ENCODE peak calls at places on chromosomes 7 and 10, in five cellular contexts. One of them, this sample, is unnamed.

GRCh38 chr7:65927489-65928448 is 54.2 kb downstream of the GUSB start:
- DNase-seq in lower lobe of right lung: no peak
- DNase-seq in PC-3: no peak
- DNase-seq in heart left ventricle: no peak
- DNase-seq in adrenal gland: no peak
- DNase-seq in this sample: no peak

GRCh38 chr10:75487087-75487784 is 55.8 kb downstream of the LRMDA start:
- DNase-seq in heart left ventricle: no peak
- DNase-seq in PC-3: no peak
- DNase-seq in adrenal gland: no peak
- DNase-seq in lower lobe of right lung: no peak
- DNase-seq in this sample: no peak

GRCh38 chr7:155299539-155300202 is 2.0 kb downstream of the INSIG1 start:
- DNase-seq in PC-3: peak; percentile 24
- DNase-seq in adrenal gland: no peak
- DNase-seq in lower lobe of right lung: no peak
- DNase-seq in heart left ventricle: no peak
- DNase-seq in this sample: no peak

GRCh38 chr7:142556745-142557144 is 192.5 kb upstream of the PRSS1 start:
- DNase-seq in heart left ventricle: peak; percentile 25
- DNase-seq in lower lobe of right lung: no peak
- DNase-seq in adrenal gland: peak; percentile 20
- DNase-seq in PC-3: peak; percentile 97
- DNase-seq in this sample: no peak

GRCh38 chr7:133873631-133874030 is 253.5 kb upstream of the LRGUK start:
- DNase-seq in heart left ventricle: no peak
- DNase-seq in PC-3: no peak
- DNase-seq in adrenal gland: no peak
- DNase-seq in lower lobe of right lung: no peak
- DNase-seq in this sample: no peak

GRCh38 chr7:10720042-10720441 is 253.6 kb upstream of the PHF14 start:
- DNase-seq in lower lobe of right lung: no peak
- DNase-seq in heart left ventricle: no peak
- DNase-seq in PC-3: no peak
- DNase-seq in adrenal gland: no peak
- DNase-seq in this sample: no peak

GRCh38 chr10:24951201-24952145 is 933 bp downstream of the PRTFDC1 start:
- DNase-seq in heart left ventricle: peak; percentile 32
- DNase-seq in lower lobe of right lung: peak; percentile 46
- DNase-seq in PC-3: no peak
- DNase-seq in adrenal gland: no peak
- DNase-seq in this sample: no peak

GRCh38 chr10:73886085-73886529 is 11.8 kb upstream of the CAMK2G start:
- DNase-seq in heart left ventricle: peak; percentile 82
- DNase-seq in lower lobe of right lung: peak; percentile 66
- DNase-seq in PC-3: peak; percentile 100
- DNase-seq in adrenal gland: peak; percentile 74
- DNase-seq in this sample: peak; percentile 59

GRCh38 chr7:158999496-158999895 is 143.1 kb downstream of the DYNC2I1 start:
- DNase-seq in PC-3: no peak
- DNase-seq in adrenal gland: no peak
- DNase-seq in heart left ventricle: no peak
- DNase-seq in lower lobe of right lung: no peak
- DNase-seq in this sample: no peak

GRCh38 chr7:39357648-39358047 is 208.6 kb upstream of the YAE1 start:
- DNase-seq in adrenal gland: no peak
- DNase-seq in PC-3: no peak
- DNase-seq in lower lobe of right lung: no peak
- DNase-seq in heart left ventricle: no peak
- DNase-seq in this sample: peak; percentile 5

GRCh38 chr7:41163991-41164390 is 538.9 kb downstream of the INHBA start:
- DNase-seq in heart left ventricle: no peak
- DNase-seq in lower lobe of right lung: no peak
- DNase-seq in adrenal gland: no peak
- DNase-seq in PC-3: no peak
- DNase-seq in this sample: no peak

GRCh38 chr7:143227806-143228205 is 6.0 kb downstream of the TAS2R40 start:
- DNase-seq in heart left ventricle: no peak
- DNase-seq in lower lobe of right lung: no peak
- DNase-seq in PC-3: no peak
- DNase-seq in adrenal gland: no peak
- DNase-seq in this sample: no peak

GRCh38 chr7:116859323-116859722 is 3.1 kb upstream of the CAPZA2 start:
- DNase-seq in lower lobe of right lung: no peak
- DNase-seq in heart left ventricle: no peak
- DNase-seq in adrenal gland: no peak
- DNase-seq in PC-3: peak; percentile 73
- DNase-seq in this sample: no peak

GRCh38 chr10:101575580-101576228 is 12.4 kb downstream of the POLL start:
- DNase-seq in PC-3: no peak
- DNase-seq in lower lobe of right lung: no peak
- DNase-seq in heart left ventricle: no peak
- DNase-seq in adrenal gland: no peak
- DNase-seq in this sample: no peak

GRCh38 chr10:121373411-121373810 is 224.8 kb downstream of the FGFR2 start:
- DNase-seq in adrenal gland: no peak
- DNase-seq in lower lobe of right lung: no peak
- DNase-seq in heart left ventricle: no peak
- DNase-seq in PC-3: no peak
- DNase-seq in this sample: no peak

GRCh38 chr10:131859341-131860020 is 41.3 kb upstream of the PPP2R2D start:
- DNase-seq in adrenal gland: no peak
- DNase-seq in PC-3: no peak
- DNase-seq in heart left ventricle: peak; percentile 8
- DNase-seq in lower lobe of right lung: peak; percentile 9
- DNase-seq in this sample: no peak

GRCh38 chr10:69704231-69704630 is 74.2 kb downstream of the FAM241B start:
- DNase-seq in adrenal gland: no peak
- DNase-seq in PC-3: peak; percentile 56
- DNase-seq in lower lobe of right lung: no peak
- DNase-seq in heart left ventricle: no peak
- DNase-seq in this sample: no peak

GRCh38 chr7:5528071-5528814 is 104.6 kb upstream of the TNRC18 start:
- DNase-seq in PC-3: no peak
- DNase-seq in heart left ventricle: peak; percentile 58
- DNase-seq in adrenal gland: peak; percentile 42
- DNase-seq in lower lobe of right lung: peak; percentile 66
- DNase-seq in this sample: peak; percentile 71

GRCh38 chr7:152464312-152465117 is 28.7 kb upstream of the KMT2C start:
- DNase-seq in lower lobe of right lung: peak; percentile 86
- DNase-seq in heart left ventricle: peak; percentile 84
- DNase-seq in adrenal gland: peak; percentile 74
- DNase-seq in PC-3: peak; percentile 59
- DNase-seq in this sample: peak; percentile 88

GRCh38 chr7:105012503-105013282 is 1.3 kb upstream of the KMT2E start:
- DNase-seq in lower lobe of right lung: peak; percentile 99
- DNase-seq in heart left ventricle: peak; percentile 100
- DNase-seq in adrenal gland: peak; percentile 99
- DNase-seq in PC-3: peak; percentile 96
- DNase-seq in this sample: peak; percentile 100

GRCh38 chr7:122913608-122914007 is 27.3 kb upstream of the CADPS2 start:
- DNase-seq in adrenal gland: no peak
- DNase-seq in heart left ventricle: no peak
- DNase-seq in PC-3: no peak
- DNase-seq in lower lobe of right lung: no peak
- DNase-seq in this sample: no peak

GRCh38 chr10:77310288-77310687 is 327.3 kb downstream of the KCNMA1 start:
- DNase-seq in heart left ventricle: no peak
- DNase-seq in lower lobe of right lung: no peak
- DNase-seq in PC-3: no peak
- DNase-seq in adrenal gland: no peak
- DNase-seq in this sample: no peak

GRCh38 chr7:106451171-106451570 is 166.4 kb upstream of the NAMPT start:
- DNase-seq in lower lobe of right lung: no peak
- DNase-seq in adrenal gland: no peak
- DNase-seq in heart left ventricle: no peak
- DNase-seq in PC-3: no peak
- DNase-seq in this sample: no peak

GRCh38 chr10:90813592-90814365 is 44.1 kb downstream of the HTR7 start:
- DNase-seq in heart left ventricle: no peak
- DNase-seq in adrenal gland: no peak
- DNase-seq in lower lobe of right lung: no peak
- DNase-seq in PC-3: no peak
- DNase-seq in this sample: no peak

GRCh38 chr10:130751851-130752250 is 559.7 kb downstream of the TCERG1L start:
- DNase-seq in adrenal gland: no peak
- DNase-seq in heart left ventricle: no peak
- DNase-seq in PC-3: no peak
- DNase-seq in lower lobe of right lung: no peak
- DNase-seq in this sample: no peak

DNA sequence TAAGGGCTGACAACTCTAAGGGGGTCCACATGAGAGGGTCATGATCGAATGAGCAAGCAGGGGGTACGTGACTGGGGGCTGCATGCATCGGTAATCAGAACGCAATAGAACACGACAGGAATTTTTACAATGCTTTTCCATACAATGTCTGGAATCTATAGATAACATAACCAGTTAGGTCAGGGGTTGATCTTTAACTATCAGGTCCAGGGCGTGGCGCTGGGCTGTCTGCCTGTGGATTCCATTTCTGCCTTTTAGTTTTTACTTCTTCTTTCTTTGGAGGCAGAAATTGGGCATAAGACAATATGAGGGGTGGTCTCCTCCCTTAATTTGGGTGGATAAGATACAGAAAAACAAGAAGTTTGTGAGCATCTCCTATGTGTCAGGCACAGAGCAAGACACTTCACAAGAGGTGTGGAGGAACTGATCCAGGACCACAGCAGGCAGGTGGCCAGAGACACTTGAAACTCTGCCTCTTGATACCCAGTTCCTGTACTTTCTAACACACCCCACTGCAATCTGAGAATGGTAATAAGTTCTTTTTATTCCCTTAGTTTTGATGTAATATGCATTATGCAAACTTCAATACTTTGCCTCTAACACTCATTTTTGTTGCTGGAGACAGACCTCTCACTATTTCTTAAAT is 18.0 kb upstream of the MRLN start:
- DNase-seq in PC-3: no peak
- DNase-seq in lower lobe of right lung: no peak
- DNase-seq in adrenal gland: no peak
- DNase-seq in heart left ventricle: no peak
- DNase-seq in this sample: peak; percentile 78
- H3K4me3 ChIP-seq in PC-3: no peak overlapping the region
- H3K4me3 ChIP-seq in lower lobe of right lung: no peak overlapping the region
- H3K4me3 ChIP-seq in adrenal gland: no peak overlapping the region
- H3K4me3 ChIP-seq in heart left ventricle: no peak overlapping the region
- H3K4me3 ChIP-seq in this sample: no peak overlapping the region

DNA sequence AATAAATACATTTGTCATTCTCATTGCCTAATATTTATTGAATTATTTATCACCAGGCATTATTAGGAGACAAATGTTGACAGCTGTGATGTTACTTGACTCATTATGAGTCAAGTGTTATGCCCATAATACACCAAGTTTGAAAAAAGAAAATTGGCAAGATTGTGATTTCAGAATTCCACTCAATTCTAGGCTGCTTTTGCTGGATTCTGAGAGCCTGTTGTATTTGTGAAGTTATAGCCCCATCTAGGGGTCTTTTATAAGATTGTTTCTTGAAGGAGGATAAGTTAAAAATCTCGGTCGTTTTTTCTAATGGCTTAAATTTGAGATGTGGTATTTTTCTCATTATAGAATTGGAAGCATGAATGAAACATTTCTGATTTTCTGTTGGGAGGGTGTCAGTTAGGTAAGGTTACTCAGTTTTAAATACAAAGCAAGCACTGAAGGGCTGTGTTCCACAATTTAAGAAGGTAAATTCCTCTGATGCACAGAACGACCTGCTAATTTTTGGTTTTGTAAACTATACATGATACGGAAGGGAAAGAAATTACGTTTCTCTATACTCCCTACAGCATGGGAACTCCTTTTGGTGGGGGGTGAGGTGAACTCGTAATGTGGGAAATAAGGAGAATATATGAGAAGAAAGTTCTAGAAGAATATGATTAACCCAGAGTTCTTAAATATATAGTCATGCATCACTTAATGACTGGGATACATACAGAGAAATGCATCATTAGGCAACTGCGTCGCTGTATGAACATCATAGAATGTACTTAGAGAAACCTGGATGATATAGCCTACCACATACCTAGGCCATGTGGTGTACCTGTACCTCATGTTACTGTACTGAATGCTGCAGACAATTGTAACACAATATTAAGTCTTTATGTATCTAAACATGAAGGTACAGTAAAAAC is 2.6 kb downstream of the STK31 start:
- DNase-seq in PC-3: peak; percentile 81
- DNase-seq in lower lobe of right lung: no peak
- DNase-seq in adrenal gland: no peak
- DNase-seq in heart left ventricle: no peak
- DNase-seq in this sample: no peak
- TF ChIP-seq CTCF in PC-3: peak; percentile 82
- TF ChIP-seq CTCF in lower lobe of right lung: peak; percentile 66
- TF ChIP-seq CTCF in adrenal gland: peak; percentile 69
- TF ChIP-seq CTCF in heart left ventricle: peak; percentile 73
- TF ChIP-seq CTCF in this sample: no peak

DNA sequence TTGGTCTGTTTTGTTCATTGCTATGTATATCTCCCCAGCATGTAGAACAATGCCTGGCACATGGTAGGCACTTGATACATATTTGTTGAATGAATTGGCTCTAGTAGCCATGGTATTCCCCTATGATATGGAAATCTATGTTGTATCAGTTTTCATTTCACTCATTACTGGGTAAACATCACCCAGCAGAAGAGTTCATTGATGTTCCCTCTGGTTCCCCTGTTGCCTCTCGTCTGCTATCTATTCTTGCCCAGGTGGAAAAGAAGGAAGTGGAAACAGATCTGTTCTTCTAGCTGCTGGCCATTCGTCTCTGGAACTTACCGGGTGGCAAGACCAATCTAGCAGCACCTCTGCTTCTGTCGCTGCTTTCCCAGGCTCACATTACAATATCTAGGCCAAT is 71.5 kb downstream of the LRRC4 start:
- DNase-seq in adrenal gland: no peak
- DNase-seq in lower lobe of right lung: no peak
- DNase-seq in heart left ventricle: no peak
- DNase-seq in PC-3: no peak
- DNase-seq in this sample: no peak
- H3K36me3 ChIP-seq in adrenal gland: no peaks in the 10 kb centered on the region
- H3K36me3 ChIP-seq in lower lobe of right lung: no peaks in the 10 kb centered on the region
- H3K36me3 ChIP-seq in heart left ventricle: no peaks in the 10 kb centered on the region
- H3K36me3 ChIP-seq in PC-3: peaks cover 18% of the 10 kb centered on the region
- H3K36me3 ChIP-seq in this sample: no peaks in the 10 kb centered on the region

DNA sequence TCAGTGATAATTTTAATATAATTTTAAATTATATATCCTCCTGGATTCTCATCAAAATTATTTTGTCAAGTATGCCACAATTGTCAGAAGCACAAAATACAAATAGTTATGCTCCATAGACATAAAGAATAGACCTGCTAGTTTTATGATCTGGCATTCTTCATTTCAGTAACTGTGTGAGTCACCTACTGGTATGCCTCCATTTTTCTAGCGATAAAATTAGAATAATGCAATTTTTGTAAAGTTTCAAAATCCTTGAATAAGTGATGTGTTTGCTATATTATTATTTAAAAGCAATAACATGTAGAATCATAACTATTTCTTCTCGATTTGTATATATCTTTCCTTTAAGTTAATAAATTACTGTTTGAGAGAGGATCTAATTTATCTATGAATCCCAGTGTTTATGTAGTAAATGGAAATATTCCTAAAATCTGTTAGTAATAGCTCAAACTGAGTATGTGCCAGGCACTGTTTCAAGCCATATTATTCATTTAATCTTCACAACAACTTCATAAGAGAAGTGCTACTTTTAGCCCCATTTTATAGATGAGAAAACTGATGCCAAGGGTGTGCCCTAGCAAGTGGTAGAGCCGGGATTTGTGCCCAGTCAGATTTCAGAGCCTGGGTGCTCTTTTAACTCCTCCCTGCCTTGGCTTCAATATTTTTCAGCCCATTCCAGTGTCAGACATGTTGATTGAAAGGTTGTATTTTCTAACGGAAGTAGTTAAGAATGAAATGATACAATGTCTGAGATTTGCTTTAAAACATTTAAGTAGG is 38.4 kb downstream of the NET1 start:
- DNase-seq in adrenal gland: no peak
- DNase-seq in lower lobe of right lung: no peak
- DNase-seq in heart left ventricle: no peak
- DNase-seq in PC-3: no peak
- DNase-seq in this sample: no peak
- H3K4me3 ChIP-seq in adrenal gland: no peak overlapping the region
- H3K4me3 ChIP-seq in lower lobe of right lung: no peak overlapping the region
- H3K4me3 ChIP-seq in heart left ventricle: no peak overlapping the region
- H3K4me3 ChIP-seq in PC-3: peak overlapping the region; percentile 37
- H3K4me3 ChIP-seq in this sample: no peak overlapping the region